ENCODE peak calls at places on chromosome 2, in five cellular contexts. M, U, R, B and Z are unnamed samples.

GRCh38 chr2:232235716-232236115 is 142.8 kb upstream of the ALPP start:
- DNase-seq in M (no peak), U (no peak), R (peak), B (no peak), Z (no peak)

GRCh38 chr2:15677141-15677911 is 85.7 kb downstream of the DDX1 start:
- DNase-seq in M (no peak), U (peak), R (no peak), B (no peak), Z (no peak)

GRCh38 chr2:188937228-188938220 is 36.6 kb upstream of the COL3A1 start:
- DNase-seq in M (peak), U (peak), R (no peak), B (peak), Z (peak)

GRCh38 chr2:242034138-242034537 is 164.6 kb downstream of the RTP5 start:
- DNase-seq in M (no peak), U (no peak), R (no peak), B (no peak), Z (no peak)

GRCh38 chr2:232307854-232308253 is 70.7 kb upstream of the ALPP start:
- DNase-seq in M (no peak), U (no peak), R (no peak), B (no peak), Z (no peak)

GRCh38 chr2:164954954-164955701 is at the start of gene SLC38A11:
- DNase-seq in M (peak), U (peak), R (peak), B (no peak), Z (no peak)

GRCh38 chr2:169676357-169676756 is 17.8 kb downstream of the CFAP210 start:
- DNase-seq in M (no peak), U (no peak), R (no peak), B (peak), Z (no peak)

GRCh38 chr2:237295889-237296480 is 118.0 kb downstream of the COL6A3 start:
- DNase-seq in M (no peak), U (no peak), R (no peak), B (no peak), Z (no peak)

GRCh38 chr2:216308532-216308931 is 63.8 kb downstream of the MARCHF4 start:
- DNase-seq in M (peak), U (no peak), R (no peak), B (peak), Z (peak)

GRCh38 chr2:152720794-152721193 is 2.4 kb downstream of the ARL6IP6 start:
- DNase-seq in M (no peak), U (no peak), R (no peak), B (no peak), Z (no peak)
- H3K4me3 ChIP-seq in M (no peak), U (no peak), R (no peak), B (peak), Z (no peak)

GRCh38 chr2:128986026-128986720 is 667.5 kb upstream of the HS6ST1 start:
- DNase-seq in M (no peak), U (peak), R (peak), B (peak), Z (no peak)

GRCh38 chr2:128988974-128989373 is 670.3 kb upstream of the HS6ST1 start:
- DNase-seq in M (no peak), U (no peak), R (no peak), B (no peak), Z (no peak)

GRCh38 chr2:128986867-128987268 is 668.2 kb upstream of the HS6ST1 start:
- DNase-seq in M (no peak), U (no peak), R (peak), B (no peak), Z (no peak)

GRCh38 chr2:128984855-128985254 is 666.2 kb upstream of the HS6ST1 start:
- DNase-seq in M (no peak), U (no peak), R (no peak), B (no peak), Z (no peak)

DNA sequence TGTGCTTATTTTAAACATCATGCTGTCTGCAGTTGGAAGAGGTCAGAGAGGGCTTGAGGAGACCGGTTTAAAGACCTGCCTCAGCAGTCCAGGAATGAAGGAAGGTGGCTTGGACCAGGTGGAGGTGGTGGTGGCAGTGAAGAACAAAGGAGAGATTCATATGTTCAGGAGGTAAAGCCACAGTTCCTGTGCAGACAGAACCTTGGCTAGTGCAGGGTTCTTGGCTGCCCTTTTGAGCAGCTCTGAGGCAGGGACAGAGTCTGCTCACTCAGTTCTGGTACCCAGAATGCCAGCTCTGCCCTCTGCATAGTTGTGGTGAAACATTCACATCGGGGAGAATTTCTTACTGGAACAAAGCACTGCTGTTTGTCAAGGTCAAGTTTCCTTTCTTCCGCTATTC is 669.7 kb upstream of the HS6ST1 start:
- DNase-seq in M (no peak), U (no peak), R (no peak), B (no peak), Z (no peak)
- H3K4me3 ChIP-seq in M (no peak), U (no peak), R (no peak), B (no peak), Z (no peak)

GRCh38 chr2:100935372-100935752 is 66.7 kb upstream of the RPL31 start:
- DNase-seq in M (peak), U (no peak), R (no peak), B (no peak), Z (peak)
- H3K4me3 ChIP-seq in M (no peak), U (no peak), R (no peak), B (no peak), Z (no peak)

GRCh38 chr2:951224-952006 is 766 bp downstream of the SNTG2 start:
- DNase-seq in M (peak), U (no peak), R (no peak), B (no peak), Z (no peak)
- H3K4me3 ChIP-seq in M (no peak), U (peak), R (peak), B (peak), Z (peak)

GRCh38 chr2:212940816-212941215 is 210.6 kb downstream of the IKZF2 start:
- DNase-seq in M (peak), U (peak), R (peak), B (peak), Z (no peak)
- H3K4me3 ChIP-seq in M (no peak), U (no peak), R (no peak), B (no peak), Z (no peak)

GRCh38 chr2:191486584-191487320 is 191.2 kb upstream of the NABP1 start:
- DNase-seq in M (peak), U (peak), R (no peak), B (peak), Z (peak)
- H3K4me3 ChIP-seq in M (no peak), U (no peak), R (no peak), B (no peak), Z (no peak)

DNA sequence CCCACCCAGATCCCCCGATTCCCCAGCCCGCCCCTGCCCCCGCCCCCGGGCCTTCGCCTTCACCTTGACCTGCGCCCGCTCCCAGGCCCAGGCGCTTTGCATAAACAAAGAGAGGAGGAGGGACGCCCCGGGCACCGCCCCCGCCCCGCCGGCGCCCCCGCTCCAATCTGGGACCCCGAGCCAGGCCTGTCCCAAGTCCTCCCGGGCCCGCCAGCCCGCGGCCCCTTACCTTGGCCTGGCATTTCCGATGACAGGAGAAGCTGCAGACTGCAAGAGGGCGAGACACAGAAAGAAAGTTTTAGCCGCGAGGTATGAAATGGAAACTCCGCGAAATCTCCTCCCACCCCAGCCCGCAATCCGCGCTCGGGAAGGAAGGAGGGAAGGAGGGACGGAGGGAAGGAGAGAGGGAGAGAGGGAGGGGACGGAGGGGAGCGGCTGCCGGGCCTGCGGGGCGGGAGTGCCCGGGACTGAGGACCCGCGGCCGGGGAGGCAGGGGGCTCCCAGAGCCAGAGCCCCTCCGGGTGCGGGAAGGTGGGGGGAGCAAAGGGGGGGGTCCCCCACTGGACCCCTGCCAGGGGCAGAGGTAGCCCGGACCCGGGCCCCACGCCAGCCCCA is 24.2 kb downstream of the TNS1 start:
- DNase-seq in M (no peak), U (peak), R (peak), B (no peak), Z (no peak)
- H3K4me3 ChIP-seq in M (no peak), U (peak), R (peak), B (no peak), Z (no peak)